ENCODE peak calls at places on chromosomes 4 and X, in eight cellular contexts. Z, V, H, S, Q, Y, I and L are unnamed samples. For H3K36me3, the result is how much of the 10 kb centered on the place peaks cover.

GRCh38 chr4:47662975-47663374 is 174.9 kb downstream of the CORIN start:
- DNase-seq in Z (no peak), V (no peak), H (no peak), S (no peak), Q (peak), Y (peak), I (no peak), L (no peak)

GRCh38 chrX:118552501-118552900 is 56.9 kb downstream of the DOCK11 start:
- DNase-seq in Z (no peak), V (peak), H (peak), S (no peak), Q (no peak), Y (no peak), I (no peak), L (no peak)

GRCh38 chrX:77440310-77440709 is 6.9 kb upstream of the FGF16 start:
- DNase-seq in Z (no peak), V (no peak), H (no peak), S (no peak), Q (no peak), Y (no peak), I (no peak), L (no peak)

GRCh38 chr4:20318011-20318898 is 66.5 kb downstream of the SLIT2 start:
- DNase-seq in Z (no peak), V (no peak), H (peak), S (no peak), Q (no peak), Y (no peak), I (no peak), L (no peak)

GRCh38 chr4:138414202-138414601 is 172.1 kb upstream of the SLC7A11 start:
- DNase-seq in Z (no peak), V (no peak), H (no peak), S (no peak), Q (no peak), Y (no peak), I (no peak), L (no peak)

GRCh38 chr4:113106076-113106475 is 56.6 kb downstream of the ANK2 start:
- DNase-seq in Z (peak), V (peak), H (peak), S (no peak), Q (no peak), Y (no peak), I (no peak), L (no peak)

GRCh38 chr4:1246111-1246881 is 2.6 kb downstream of the CTBP1 start:
- DNase-seq in Z (no peak), V (no peak), H (no peak), S (peak), Q (peak), Y (no peak), I (peak), L (peak)

GRCh38 chrX:68999351-68999750 is 165.9 kb downstream of the PJA1 start:
- DNase-seq in Z (peak), V (peak), H (no peak), S (no peak), Q (no peak), Y (peak), I (no peak), L (no peak)

GRCh38 chrX:133726211-133726630 is 259.2 kb downstream of the GPC3 start:
- DNase-seq in Z (peak), V (peak), H (peak), S (no peak), Q (no peak), Y (no peak), I (no peak), L (no peak)

GRCh38 chrX:17192111-17192510 is 182.9 kb upstream of the NHS start:
- DNase-seq in Z (no peak), V (no peak), H (no peak), S (no peak), Q (no peak), Y (no peak), I (no peak), L (no peak)

GRCh38 chr4:184215709-184216328 is 1.9 kb downstream of the ENPP6 start:
- DNase-seq in Z (no peak), V (no peak), H (no peak), S (no peak), Q (peak), Y (no peak), I (no peak), L (no peak)

GRCh38 chr4:74376888-74377483 is 12.0 kb downstream of the EREG start:
- DNase-seq in Z (no peak), V (peak), H (peak), S (no peak), Q (no peak), Y (no peak), I (no peak), L (no peak)

GRCh38 chrX:154748712-154749339 is 2.1 kb downstream of the GAB3 start:
- DNase-seq in Z (no peak), V (no peak), H (peak), S (no peak), Q (peak), Y (peak), I (peak), L (no peak)

GRCh38 chr4:150216725-150217124 is 138.5 kb downstream of the DCLK2 start:
- DNase-seq in Z (no peak), V (no peak), H (no peak), S (no peak), Q (no peak), Y (no peak), I (no peak), L (no peak)

GRCh38 chr4:41281038-41281634 is 24.4 kb downstream of the UCHL1 start:
- DNase-seq in Z (no peak), V (peak), H (peak), S (no peak), Q (peak), Y (peak), I (peak), L (no peak)

GRCh38 chr4:155906554-155907247 is 3.2 kb downstream of the TDO2 start:
- DNase-seq in Z (peak), V (peak), H (peak), S (no peak), Q (no peak), Y (no peak), I (peak), L (no peak)

GRCh38 chr4:185470503-185471195 is 884 bp downstream of the CCDC110 start:
- DNase-seq in Z (no peak), V (peak), H (peak), S (peak), Q (peak), Y (no peak), I (peak), L (peak)

GRCh38 chr4:120025516-120025915 is 41.1 kb downstream of the MAD2L1 start:
- DNase-seq in Z (no peak), V (no peak), H (peak), S (no peak), Q (no peak), Y (no peak), I (no peak), L (no peak)

GRCh38 chr4:182932651-182933050 is 15.5 kb upstream of the DCTD start:
- DNase-seq in Z (no peak), V (no peak), H (peak), S (no peak), Q (no peak), Y (no peak), I (no peak), L (no peak)

GRCh38 chr4:113146876-113147358 is 97.5 kb downstream of the ANK2 start:
- DNase-seq in Z (no peak), V (no peak), H (peak), S (no peak), Q (no peak), Y (no peak), I (no peak), L (peak)

GRCh38 chr4:138513535-138513934 is 271.4 kb upstream of the SLC7A11 start:
- DNase-seq in Z (no peak), V (no peak), H (no peak), S (no peak), Q (no peak), Y (no peak), I (no peak), L (no peak)

GRCh38 chr4:40630335-40631021 is 814 bp upstream of the RBM47 start:
- DNase-seq in Z (no peak), V (peak), H (no peak), S (peak), Q (no peak), Y (peak), I (peak), L (peak)

GRCh38 chrX:14899607-14900006 is 26.4 kb downstream of the MOSPD2 start:
- DNase-seq in Z (peak), V (peak), H (peak), S (no peak), Q (no peak), Y (no peak), I (no peak), L (peak)

GRCh38 chr4:76687730-76688441 is 210.1 kb downstream of the SOWAHB start:
- DNase-seq in Z (no peak), V (no peak), H (no peak), S (no peak), Q (peak), Y (peak), I (no peak), L (no peak)

GRCh38 chr4:106681381-106681921 is 312.9 kb upstream of the GIMD1 start:
- DNase-seq in Z (no peak), V (no peak), H (no peak), S (no peak), Q (no peak), Y (no peak), I (no peak), L (no peak)

GRCh38 chrX:43870758-43871419 is 11.4 kb downstream of the MAOB start:
- DNase-seq in Z (no peak), V (no peak), H (no peak), S (no peak), Q (no peak), Y (no peak), I (peak), L (no peak)

GRCh38 chrX:51568586-51568985 is 50.1 kb downstream of the CENPVL3 start:
- DNase-seq in Z (no peak), V (peak), H (peak), S (no peak), Q (no peak), Y (no peak), I (no peak), L (no peak)

GRCh38 chrX:108439434-108439883 is at the start of gene COL4A5:
- DNase-seq in Z (peak), V (peak), H (peak), S (peak), Q (no peak), Y (peak), I (peak), L (peak)

GRCh38 chrX:131677655-131678628 is 134.1 kb downstream of the OR13H1 start:
- DNase-seq in Z (no peak), V (peak), H (peak), S (no peak), Q (peak), Y (peak), I (peak), L (peak)

GRCh38 chr4:22190855-22191254 is 242.3 kb upstream of the KCNIP4 start:
- DNase-seq in Z (peak), V (peak), H (peak), S (no peak), Q (no peak), Y (no peak), I (no peak), L (no peak)

GRCh38 chr4:54016504-54016903 is 47.9 kb downstream of the CHIC2 start:
- DNase-seq in Z (no peak), V (no peak), H (no peak), S (no peak), Q (no peak), Y (no peak), I (no peak), L (no peak)

GRCh38 chr4:121939690-121940089 is 12.2 kb downstream of the TRPC3 start:
- DNase-seq in Z (no peak), V (no peak), H (peak), S (no peak), Q (no peak), Y (peak), I (no peak), L (no peak)

GRCh38 chrX:112147206-112147605 is 64.6 kb upstream of the TRPC5 start:
- DNase-seq in Z (no peak), V (no peak), H (no peak), S (no peak), Q (peak), Y (peak), I (no peak), L (no peak)

GRCh38 chr4:113835005-113835404 is 73.5 kb upstream of the CAMK2D start:
- DNase-seq in Z (peak), V (peak), H (peak), S (no peak), Q (no peak), Y (no peak), I (no peak), L (no peak)

GRCh38 chr4:147964519-147964918 is 232.6 kb downstream of the ARHGAP10 start:
- DNase-seq in Z (no peak), V (peak), H (peak), S (no peak), Q (no peak), Y (no peak), I (no peak), L (no peak)

GRCh38 chrX:15242899-15243555 is 26.9 kb downstream of the ASB9 start:
- DNase-seq in Z (peak), V (peak), H (peak), S (no peak), Q (peak), Y (no peak), I (no peak), L (peak)

DNA sequence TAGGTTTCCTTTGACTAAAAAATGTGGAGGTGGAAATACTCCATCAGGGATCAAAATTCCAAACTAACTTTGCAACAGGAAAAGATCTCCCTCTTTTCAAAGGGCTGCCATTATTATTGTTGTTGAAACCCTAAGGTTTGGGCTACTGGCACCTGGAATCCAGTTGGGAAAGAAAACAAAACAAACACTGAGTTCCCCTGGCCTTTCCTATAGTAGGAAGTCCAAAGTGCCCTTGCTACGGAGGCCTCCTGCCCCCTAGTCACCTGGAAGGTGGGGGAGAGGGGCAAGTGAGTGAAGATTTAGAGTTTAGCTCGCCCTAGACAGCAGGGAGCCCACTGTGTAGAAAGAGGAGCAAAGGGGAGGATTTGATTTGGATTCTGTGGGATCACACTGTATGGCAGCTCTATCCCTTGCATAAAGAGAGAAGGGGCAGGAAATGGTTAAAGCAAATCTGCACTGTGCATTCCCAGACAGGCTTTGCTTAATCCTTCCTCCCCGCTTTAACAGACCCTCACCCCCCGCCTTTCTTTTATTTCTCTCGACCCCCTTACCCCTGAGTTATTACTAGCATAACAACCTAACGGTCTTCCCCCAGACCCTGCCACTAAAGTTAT is 659 bp upstream of the FAT4 start:
- DNase-seq in Z (no peak), V (no peak), H (no peak), S (no peak), Q (peak), Y (peak), I (no peak), L (no peak)
- H3K4me3 ChIP-seq in Z (peak), V (peak), H (peak), S (peak), Q (peak), Y (peak), I (peak), L (no peak)

GRCh38 chr4:37858877-37859276 is 32.0 kb upstream of the TBC1D1 start:
- DNase-seq in Z (no peak), V (no peak), H (peak), S (no peak), Q (no peak), Y (no peak), I (no peak), L (no peak)
- H3K36me3 ChIP-seq in Z (under half), V (under half), H (under half), S (under half), Q (under half), Y (under half), I (under half), L (under half)

GRCh38 chrX:40646489-40647306 is 663 bp downstream of the CXorf38 start:
- DNase-seq in Z (no peak), V (peak), H (peak), S (peak), Q (peak), Y (no peak), I (peak), L (peak)

GRCh38 chrX:40651620-40652223 is 4.4 kb upstream of the CXorf38 start:
- DNase-seq in Z (no peak), V (peak), H (peak), S (no peak), Q (peak), Y (peak), I (peak), L (peak)

GRCh38 chrX:40644821-40645358 is 2.5 kb downstream of the CXorf38 start:
- DNase-seq in Z (no peak), V (peak), H (peak), S (peak), Q (no peak), Y (no peak), I (peak), L (peak)

GRCh38 chrX:40644175-40644574 is 3.2 kb downstream of the CXorf38 start:
- DNase-seq in Z (no peak), V (no peak), H (peak), S (no peak), Q (no peak), Y (no peak), I (no peak), L (no peak)

GRCh38 chrX:40647307-40648197 is at the start of gene CXorf38:
- DNase-seq in Z (peak), V (peak), H (peak), S (peak), Q (peak), Y (peak), I (peak), L (peak)
- TF ChIP-seq CTCF in Z (no peak), V (no peak), H (no peak), S (no peak), Q (peak), Y (peak), I (no peak), L (peak)

DNA sequence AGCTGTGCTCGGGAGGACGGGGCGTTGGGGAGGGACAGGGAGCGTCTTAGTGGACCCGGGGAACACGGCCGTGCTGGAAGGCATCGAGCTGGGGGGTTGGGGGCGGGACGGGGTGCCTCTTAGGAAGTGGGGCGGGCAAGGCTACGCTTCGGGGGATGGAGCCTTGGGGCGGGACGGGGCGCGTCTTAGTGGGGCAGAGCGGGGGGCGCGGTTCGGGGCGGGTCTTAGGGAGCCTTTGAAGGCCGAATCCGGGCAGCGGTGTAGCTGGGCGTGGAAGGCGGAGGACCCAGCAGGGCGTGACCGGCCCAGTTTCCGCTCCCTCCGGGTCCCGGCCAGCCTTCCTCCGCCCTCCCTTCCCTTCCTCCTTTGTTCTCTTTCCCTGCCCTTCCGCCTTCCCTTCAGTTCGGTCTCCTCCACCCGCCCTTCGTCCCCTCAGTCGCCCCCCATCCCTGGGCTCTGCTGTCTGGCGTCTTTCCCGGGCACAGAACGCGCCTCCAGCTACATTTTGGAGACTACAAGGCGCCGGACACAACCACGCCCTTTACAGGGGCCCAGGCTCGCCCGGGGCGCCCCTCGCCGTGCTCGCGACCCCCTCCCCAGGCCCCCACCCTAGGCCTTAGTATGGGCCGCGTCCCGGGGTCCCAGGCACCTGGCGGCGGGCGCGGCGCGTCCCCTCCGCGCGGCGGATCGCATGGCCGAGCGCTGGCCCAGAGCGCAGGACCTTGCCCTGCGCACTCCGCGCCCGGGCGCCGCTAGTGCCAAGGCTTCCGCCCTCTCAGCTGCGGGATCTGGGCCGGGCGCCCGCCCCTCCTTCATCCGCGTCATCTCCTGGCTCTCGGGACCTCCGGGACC is at the start of gene ARSD:
- DNase-seq in Z (peak), V (peak), H (peak), S (peak), Q (no peak), Y (peak), I (peak), L (peak)
- H3K4me3 ChIP-seq in Z (peak), V (peak), H (peak), S (peak), Q (no peak), Y (peak), I (peak), L (peak)

GRCh38 chr4:176927117-176927516 is 134.4 kb upstream of the VEGFC start:
- DNase-seq in Z (no peak), V (no peak), H (no peak), S (no peak), Q (no peak), Y (no peak), I (no peak), L (no peak)
- H3K36me3 ChIP-seq in Z (under half), V (under half), H (under half), S (under half), Q (under half), Y (under half), I (under half), L (under half)

DNA sequence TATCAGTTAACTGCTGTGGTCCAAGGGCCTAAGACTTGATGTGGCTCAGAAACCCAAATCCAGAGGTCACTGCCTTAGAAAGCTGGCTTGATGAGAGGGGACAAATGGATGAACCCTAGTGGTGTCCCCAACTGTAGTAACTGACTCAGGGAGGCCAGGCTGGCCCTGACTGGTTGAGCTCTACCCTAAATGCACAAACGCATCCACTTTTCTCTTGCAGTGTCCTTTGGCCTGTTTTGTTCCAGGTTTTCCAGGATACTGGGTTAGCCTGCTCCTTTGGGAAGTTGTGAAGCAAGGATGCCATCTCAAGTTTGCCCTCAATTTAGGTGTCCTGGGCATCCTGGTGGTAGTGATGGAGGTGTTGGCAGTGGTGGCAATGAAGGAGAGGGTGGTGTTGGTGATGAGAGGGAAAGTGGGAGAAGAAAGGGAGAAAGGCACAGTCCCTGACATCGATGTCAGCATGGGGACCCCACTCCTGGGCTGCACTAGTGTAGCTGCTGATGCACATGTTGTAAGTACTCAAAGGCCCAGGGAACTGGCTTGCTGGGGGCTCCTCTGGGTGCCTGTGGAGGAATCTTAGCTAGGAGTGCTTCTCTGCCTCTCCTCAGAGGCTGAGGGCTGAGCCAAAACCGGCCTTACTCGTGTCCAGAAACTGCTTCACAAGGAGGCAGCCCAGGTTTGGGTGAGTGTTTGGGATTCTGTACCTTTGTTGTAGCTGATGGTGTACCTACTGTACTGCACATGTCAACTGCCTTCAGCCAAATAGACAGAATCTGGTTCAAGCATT is 2.9 kb upstream of the HAND2 start:
- DNase-seq in Z (no peak), V (no peak), H (no peak), S (no peak), Q (no peak), Y (no peak), I (no peak), L (no peak)
- TF ChIP-seq CTCF in Z (no peak), V (no peak), H (no peak), S (no peak), Q (no peak), Y (no peak), I (no peak), L (no peak)

DNA sequence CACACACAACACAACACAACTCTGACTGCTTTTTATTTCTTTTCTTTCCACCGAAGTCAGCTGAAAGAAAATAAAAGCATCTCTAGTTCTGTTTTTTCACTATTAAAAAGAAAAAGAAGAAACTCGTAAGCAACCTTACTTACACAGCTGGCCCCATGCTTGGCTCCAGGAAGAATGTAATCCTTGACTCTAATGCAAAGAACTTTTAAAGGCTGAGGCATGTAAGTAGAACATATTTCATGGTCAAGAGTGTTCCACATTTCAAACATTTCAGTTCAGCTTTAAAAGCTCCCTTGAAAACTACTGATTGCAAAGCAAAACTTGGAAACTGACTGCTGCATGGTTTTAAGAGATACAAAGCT is 648 bp downstream of the GASK1B start:
- DNase-seq in Z (no peak), V (no peak), H (peak), S (no peak), Q (no peak), Y (no peak), I (no peak), L (no peak)
- H3K4me3 ChIP-seq in Z (no peak), V (peak), H (peak), S (peak), Q (peak), Y (no peak), I (peak), L (no peak)